ENCODE peak calls at places on chromosomes 11 and 22, in ten cellular contexts. One of them, this sample, is unnamed.
A peak's percentile ranks its signal among the peaks of the same experiment; 100 is the strongest.

GRCh38 chr11:16280256-16280682 is 76.1 kb downstream of the SOX6 start:
- DNase-seq in testis: no peak
- DNase-seq in A549: no peak
- DNase-seq in heart left ventricle: peak; percentile 51
- DNase-seq in body of pancreas: no peak
- DNase-seq in uterus: no peak
- DNase-seq in adrenal gland: no peak
- DNase-seq in H1: no peak
- DNase-seq in esophagus squamous epithelium: no peak
- DNase-seq in stomach: peak; percentile 56
- DNase-seq in this sample: no peak

GRCh38 chr22:30747493-30747892 is 52.8 kb downstream of the OSBP2 start:
- DNase-seq in testis: no peak
- DNase-seq in A549: no peak
- DNase-seq in heart left ventricle: no peak
- DNase-seq in body of pancreas: no peak
- DNase-seq in uterus: no peak
- DNase-seq in adrenal gland: no peak
- DNase-seq in H1: no peak
- DNase-seq in esophagus squamous epithelium: no peak
- DNase-seq in stomach: no peak
- DNase-seq in this sample: no peak

GRCh38 chr11:6357222-6357621 is 33.1 kb upstream of the SMPD1 start:
- DNase-seq in testis: no peak
- DNase-seq in A549: no peak
- DNase-seq in heart left ventricle: no peak
- DNase-seq in body of pancreas: peak; percentile 35
- DNase-seq in uterus: peak; percentile 87
- DNase-seq in adrenal gland: no peak
- DNase-seq in H1: no peak
- DNase-seq in esophagus squamous epithelium: no peak
- DNase-seq in stomach: no peak
- DNase-seq in this sample: peak; percentile 67

GRCh38 chr11:662689-663274 is 25.7 kb downstream of the DRD4 start:
- DNase-seq in testis: peak; percentile 82
- DNase-seq in A549: peak; percentile 96
- DNase-seq in heart left ventricle: peak; percentile 80
- DNase-seq in body of pancreas: peak; percentile 83
- DNase-seq in uterus: peak; percentile 74
- DNase-seq in adrenal gland: peak; percentile 56
- DNase-seq in H1: peak; percentile 83
- DNase-seq in esophagus squamous epithelium: no peak
- DNase-seq in stomach: peak; percentile 74
- DNase-seq in this sample: no peak

GRCh38 chr22:39997939-39998726 is 3.4 kb downstream of the FAM83F start:
- DNase-seq in testis: peak; percentile 91
- DNase-seq in A549: peak; percentile 18
- DNase-seq in heart left ventricle: no peak
- DNase-seq in body of pancreas: peak; percentile 92
- DNase-seq in uterus: no peak
- DNase-seq in adrenal gland: no peak
- DNase-seq in H1: peak; percentile 59
- DNase-seq in esophagus squamous epithelium: no peak
- DNase-seq in stomach: peak; percentile 83
- DNase-seq in this sample: peak; percentile 85

GRCh38 chr22:45101828-45102227 is 61.9 kb upstream of the NUP50 start:
- DNase-seq in testis: peak; percentile 81
- DNase-seq in A549: peak; percentile 34
- DNase-seq in heart left ventricle: no peak
- DNase-seq in body of pancreas: no peak
- DNase-seq in uterus: peak; percentile 31
- DNase-seq in adrenal gland: peak; percentile 70
- DNase-seq in H1: no peak
- DNase-seq in esophagus squamous epithelium: no peak
- DNase-seq in stomach: peak; percentile 53
- DNase-seq in this sample: no peak

GRCh38 chr22:23913306-23913660 is 19.1 kb downstream of the MIF start:
- DNase-seq in testis: no peak
- DNase-seq in A549: no peak
- DNase-seq in heart left ventricle: no peak
- DNase-seq in body of pancreas: no peak
- DNase-seq in uterus: no peak
- DNase-seq in adrenal gland: no peak
- DNase-seq in H1: no peak
- DNase-seq in esophagus squamous epithelium: no peak
- DNase-seq in stomach: no peak
- DNase-seq in this sample: no peak

GRCh38 chr22:38864361-38865191 is 7.4 kb downstream of the CBX6 start:
- DNase-seq in testis: peak; percentile 81
- DNase-seq in A549: no peak
- DNase-seq in heart left ventricle: peak; percentile 85
- DNase-seq in body of pancreas: peak; percentile 69
- DNase-seq in uterus: peak; percentile 56
- DNase-seq in adrenal gland: peak; percentile 42
- DNase-seq in H1: no peak
- DNase-seq in esophagus squamous epithelium: no peak
- DNase-seq in stomach: peak; percentile 70
- DNase-seq in this sample: peak; percentile 40

GRCh38 chr11:135027461-135027860 is 615.4 kb upstream of the B3GAT1 start:
- DNase-seq in testis: peak; percentile 64
- DNase-seq in A549: no peak
- DNase-seq in heart left ventricle: no peak
- DNase-seq in body of pancreas: peak; percentile 51
- DNase-seq in uterus: no peak
- DNase-seq in adrenal gland: peak; percentile 43
- DNase-seq in H1: peak; percentile 76
- DNase-seq in esophagus squamous epithelium: no peak
- DNase-seq in stomach: peak; percentile 35
- DNase-seq in this sample: no peak

GRCh38 chr22:40766956-40767355 is 52.2 kb downstream of the SLC25A17 start:
- DNase-seq in testis: no peak
- DNase-seq in A549: no peak
- DNase-seq in heart left ventricle: no peak
- DNase-seq in body of pancreas: no peak
- DNase-seq in uterus: no peak
- DNase-seq in adrenal gland: no peak
- DNase-seq in H1: no peak
- DNase-seq in esophagus squamous epithelium: no peak
- DNase-seq in stomach: no peak
- DNase-seq in this sample: no peak

GRCh38 chr22:26526165-26526564 is 13.9 kb upstream of the TFIP11 start:
- DNase-seq in testis: no peak
- DNase-seq in A549: no peak
- DNase-seq in heart left ventricle: no peak
- DNase-seq in body of pancreas: no peak
- DNase-seq in uterus: no peak
- DNase-seq in adrenal gland: no peak
- DNase-seq in H1: no peak
- DNase-seq in esophagus squamous epithelium: no peak
- DNase-seq in stomach: no peak
- DNase-seq in this sample: no peak

GRCh38 chr22:26522012-26522411 is 9.7 kb upstream of the TFIP11 start:
- DNase-seq in testis: no peak
- DNase-seq in A549: no peak
- DNase-seq in heart left ventricle: no peak
- DNase-seq in body of pancreas: no peak
- DNase-seq in uterus: no peak
- DNase-seq in adrenal gland: no peak
- DNase-seq in H1: no peak
- DNase-seq in esophagus squamous epithelium: no peak
- DNase-seq in stomach: no peak
- DNase-seq in this sample: no peak

GRCh38 chr22:26527167-26527566 is 14.9 kb upstream of the TFIP11 start:
- DNase-seq in testis: no peak
- DNase-seq in A549: no peak
- DNase-seq in heart left ventricle: no peak
- DNase-seq in body of pancreas: no peak
- DNase-seq in uterus: no peak
- DNase-seq in adrenal gland: no peak
- DNase-seq in H1: no peak
- DNase-seq in esophagus squamous epithelium: no peak
- DNase-seq in stomach: no peak
- DNase-seq in this sample: no peak

GRCh38 chr22:26522592-26522991 is 10.3 kb upstream of the TFIP11 start:
- DNase-seq in testis: no peak
- DNase-seq in A549: no peak
- DNase-seq in heart left ventricle: no peak
- DNase-seq in body of pancreas: no peak
- DNase-seq in uterus: no peak
- DNase-seq in adrenal gland: no peak
- DNase-seq in H1: no peak
- DNase-seq in esophagus squamous epithelium: no peak
- DNase-seq in stomach: no peak
- DNase-seq in this sample: no peak

GRCh38 chr22:26524870-26525269 is 12.6 kb upstream of the TFIP11 start:
- DNase-seq in testis: no peak
- DNase-seq in A549: no peak
- DNase-seq in heart left ventricle: no peak
- DNase-seq in body of pancreas: no peak
- DNase-seq in uterus: no peak
- DNase-seq in adrenal gland: no peak
- DNase-seq in H1: no peak
- DNase-seq in esophagus squamous epithelium: no peak
- DNase-seq in stomach: no peak
- DNase-seq in this sample: no peak
- TF ChIP-seq POLR2A in testis: no peak
- TF ChIP-seq POLR2A in A549: no peak
- TF ChIP-seq POLR2A in heart left ventricle: no peak
- TF ChIP-seq POLR2A in body of pancreas: no peak
- TF ChIP-seq POLR2A in uterus: no peak
- TF ChIP-seq POLR2A in adrenal gland: no peak
- TF ChIP-seq POLR2A in H1: no peak
- TF ChIP-seq POLR2A in esophagus squamous epithelium: no peak
- TF ChIP-seq POLR2A in stomach: no peak
- TF ChIP-seq POLR2A in this sample: no peak

GRCh38 chr11:19372381-19372780 is 131.6 kb upstream of the E2F8 start:
- DNase-seq in testis: no peak
- DNase-seq in A549: no peak
- DNase-seq in heart left ventricle: no peak
- DNase-seq in body of pancreas: no peak
- DNase-seq in uterus: no peak
- DNase-seq in adrenal gland: no peak
- DNase-seq in H1: no peak
- DNase-seq in esophagus squamous epithelium: no peak
- DNase-seq in stomach: no peak
- DNase-seq in this sample: no peak

GRCh38 chr11:19367051-19367709 is 126.4 kb upstream of the E2F8 start:
- DNase-seq in testis: no peak
- DNase-seq in A549: no peak
- DNase-seq in heart left ventricle: no peak
- DNase-seq in body of pancreas: no peak
- DNase-seq in uterus: no peak
- DNase-seq in adrenal gland: no peak
- DNase-seq in H1: no peak
- DNase-seq in esophagus squamous epithelium: no peak
- DNase-seq in stomach: no peak
- DNase-seq in this sample: no peak

GRCh38 chr11:19368726-19369364 is 128.1 kb upstream of the E2F8 start:
- DNase-seq in testis: no peak
- DNase-seq in A549: no peak
- DNase-seq in heart left ventricle: no peak
- DNase-seq in body of pancreas: no peak
- DNase-seq in uterus: no peak
- DNase-seq in adrenal gland: no peak
- DNase-seq in H1: no peak
- DNase-seq in esophagus squamous epithelium: no peak
- DNase-seq in stomach: no peak
- DNase-seq in this sample: no peak

GRCh38 chr11:19374189-19374588 is 133.4 kb upstream of the E2F8 start:
- DNase-seq in testis: no peak
- DNase-seq in A549: peak; percentile 82
- DNase-seq in heart left ventricle: no peak
- DNase-seq in body of pancreas: no peak
- DNase-seq in uterus: no peak
- DNase-seq in adrenal gland: peak; percentile 48
- DNase-seq in H1: no peak
- DNase-seq in esophagus squamous epithelium: no peak
- DNase-seq in stomach: no peak
- DNase-seq in this sample: no peak

DNA sequence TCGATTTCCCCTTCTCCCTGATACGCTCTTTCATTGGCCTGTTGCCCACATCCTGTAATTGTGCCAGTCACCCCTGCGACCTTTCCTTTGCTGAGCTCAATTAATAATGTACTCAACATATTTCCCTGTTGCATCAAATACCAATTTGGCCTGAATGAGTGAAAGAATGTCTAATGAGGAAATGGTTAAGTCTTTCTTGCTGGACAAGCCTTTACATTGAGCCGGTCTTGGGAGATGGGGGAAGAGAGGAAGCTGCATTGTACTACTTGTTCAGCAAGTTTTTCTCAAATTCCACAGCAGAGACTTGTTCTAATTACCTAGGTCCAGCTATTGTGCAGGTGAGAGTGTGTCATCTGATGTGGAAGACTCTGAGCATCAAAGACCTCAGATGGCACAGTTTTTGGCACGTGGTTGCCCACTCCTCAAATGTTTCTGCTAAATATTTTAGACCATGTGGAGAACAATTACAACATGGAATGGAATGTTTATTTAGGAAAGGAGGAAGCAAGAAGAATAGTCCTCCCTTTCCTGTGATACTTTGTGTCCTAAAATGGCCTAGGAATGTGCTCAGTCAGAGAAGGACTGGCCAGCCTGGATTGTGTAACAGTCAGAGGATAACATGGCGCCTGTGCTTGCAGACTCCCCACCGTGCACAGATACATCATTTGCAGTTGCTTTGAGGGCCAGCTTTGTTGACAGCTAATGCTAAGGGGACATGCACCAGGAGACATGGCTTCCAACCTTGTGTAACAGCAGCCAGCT is 129.5 kb upstream of the E2F8 start:
- DNase-seq in testis: peak; percentile 40
- DNase-seq in A549: no peak
- DNase-seq in heart left ventricle: no peak
- DNase-seq in body of pancreas: peak; percentile 31
- DNase-seq in uterus: no peak
- DNase-seq in adrenal gland: no peak
- DNase-seq in H1: no peak
- DNase-seq in esophagus squamous epithelium: no peak
- DNase-seq in stomach: no peak
- DNase-seq in this sample: peak; percentile 36
- H3K27ac ChIP-seq in testis: no peak overlapping the region
- H3K27ac ChIP-seq in A549: no peak overlapping the region
- H3K27ac ChIP-seq in heart left ventricle: no peak overlapping the region
- H3K27ac ChIP-seq in body of pancreas: no peak overlapping the region
- H3K27ac ChIP-seq in uterus: no peak overlapping the region
- H3K27ac ChIP-seq in adrenal gland: no peak overlapping the region
- H3K27ac ChIP-seq in H1: no peak overlapping the region
- H3K27ac ChIP-seq in esophagus squamous epithelium: no peak overlapping the region
- H3K27ac ChIP-seq in stomach: peak overlapping the region; percentile 12
- H3K27ac ChIP-seq in this sample: peak overlapping the region; percentile 40

GRCh38 chr11:93740802-93741093 is 547 bp downstream of the TAF1D start:
- DNase-seq in testis: peak; percentile 70
- DNase-seq in A549: peak; percentile 35
- DNase-seq in heart left ventricle: peak; percentile 74
- DNase-seq in body of pancreas: peak; percentile 57
- DNase-seq in uterus: peak; percentile 45
- DNase-seq in adrenal gland: peak; percentile 51
- DNase-seq in H1: no peak
- DNase-seq in esophagus squamous epithelium: no peak
- DNase-seq in stomach: peak; percentile 50
- DNase-seq in this sample: no peak
- TF ChIP-seq POLR2A in testis: no peak
- TF ChIP-seq POLR2A in A549: no peak
- TF ChIP-seq POLR2A in heart left ventricle: no peak
- TF ChIP-seq POLR2A in body of pancreas: no peak
- TF ChIP-seq POLR2A in uterus: no peak
- TF ChIP-seq POLR2A in adrenal gland: no peak
- TF ChIP-seq POLR2A in H1: no peak
- TF ChIP-seq POLR2A in esophagus squamous epithelium: no peak
- TF ChIP-seq POLR2A in stomach: no peak
- TF ChIP-seq POLR2A in this sample: no peak

GRCh38 chr11:117828641-117829368 is 4.3 kb upstream of the FXYD2 start:
- DNase-seq in testis: peak; percentile 20
- DNase-seq in A549: peak; percentile 30
- DNase-seq in heart left ventricle: peak; percentile 84
- DNase-seq in body of pancreas: peak; percentile 51
- DNase-seq in uterus: peak; percentile 64
- DNase-seq in adrenal gland: peak; percentile 18
- DNase-seq in H1: peak; percentile 43
- DNase-seq in esophagus squamous epithelium: no peak
- DNase-seq in stomach: peak; percentile 42
- DNase-seq in this sample: no peak
- H3K27ac ChIP-seq in testis: no peak overlapping the region
- H3K27ac ChIP-seq in A549: peak overlapping the region; percentile 80
- H3K27ac ChIP-seq in heart left ventricle: no peak overlapping the region
- H3K27ac ChIP-seq in body of pancreas: peak overlapping the region; percentile 69
- H3K27ac ChIP-seq in uterus: no peak overlapping the region
- H3K27ac ChIP-seq in adrenal gland: no peak overlapping the region
- H3K27ac ChIP-seq in H1: no peak overlapping the region
- H3K27ac ChIP-seq in esophagus squamous epithelium: peak overlapping the region; percentile 6
- H3K27ac ChIP-seq in stomach: peak overlapping the region; percentile 57
- H3K27ac ChIP-seq in this sample: no peak overlapping the region